ENCODE peak calls at places on chromosomes 16 and 17, in six cellular contexts. W, S, V, C, U and X are unnamed samples.

GRCh38 chr16:74226361-74226979 is 70.1 kb upstream of the PSMD7 start:
- DNase-seq in V (no peak), W (no peak), C (no peak), S (no peak), U (no peak), X (peak; percentile 3)

GRCh38 chr17:57669671-57670529 is 75.2 kb downstream of the CCDC182 start:
- DNase-seq in U (no peak), W (no peak), C (no peak), S (no peak), V (no peak), X (no peak)

GRCh38 chr17:42120161-42121065 is 754 bp downstream of the KAT2A start:
- DNase-seq in C (peak; percentile 82), V (no peak), U (no peak), W (no peak), S (no peak), X (no peak)

GRCh38 chr17:57424777-57425188 is 168.5 kb downstream of the MSI2 start:
- DNase-seq in S (no peak), W (no peak), C (no peak), U (no peak), V (no peak), X (no peak)

GRCh38 chr16:25419123-25419522 is 161.5 kb upstream of the ZKSCAN2 start:
- DNase-seq in W (no peak), U (no peak), V (no peak), S (no peak), C (no peak), X (no peak)

GRCh38 chr17:57913576-57914273 is 41.5 kb downstream of the CUEDC1 start:
- DNase-seq in W (no peak), U (no peak), V (no peak), C (no peak), S (peak; percentile 68), X (no peak)

GRCh38 chr17:35748323-35748960 is 4.6 kb downstream of the GAS2L2 start:
- DNase-seq in V (no peak), C (no peak), W (no peak), U (no peak), S (no peak), X (no peak)

GRCh38 chr17:68054296-68054900 is 18.9 kb downstream of the KPNA2 start:
- DNase-seq in C (no peak), W (peak; percentile 46), V (no peak), U (no peak), S (no peak), X (peak; percentile 94)

GRCh38 chr17:83186226-83186625 is 106.8 kb downstream of the METRNL start:
- DNase-seq in S (no peak), V (peak; percentile 46), W (no peak), U (no peak), C (no peak), X (no peak)

GRCh38 chr17:81570896-81571453 is 18.8 kb upstream of the FAAP100 start:
- DNase-seq in C (no peak), V (no peak), U (no peak), W (no peak), S (no peak), X (no peak)

GRCh38 chr16:54707813-54708212 is 222.9 kb upstream of the IRX5 start:
- DNase-seq in S (no peak), V (no peak), W (no peak), C (no peak), U (no peak), X (no peak)

GRCh38 chr16:80894091-80894490 is 89.7 kb upstream of the CDYL2 start:
- DNase-seq in V (no peak), W (no peak), U (no peak), S (no peak), C (no peak), X (no peak)

GRCh38 chr16:81164481-81164880 is 68.3 kb upstream of the GCSH start:
- DNase-seq in W (no peak), U (no peak), C (no peak), V (no peak), S (no peak), X (no peak)

GRCh38 chr16:20774703-20775362 is 11.0 kb downstream of the ACSM3 start:
- DNase-seq in C (peak; percentile 64), S (peak; percentile 24), V (peak; percentile 42), W (no peak), U (peak; percentile 80), X (peak; percentile 62)

GRCh38 chr17:2012499-2012898 is 12.6 kb downstream of the RTN4RL1 start:
- DNase-seq in V (no peak), W (no peak), C (no peak), U (no peak), S (no peak), X (no peak)

GRCh38 chr17:72402727-72403210 is 281.9 kb downstream of the SOX9 start:
- DNase-seq in W (no peak), C (no peak), V (no peak), U (no peak), S (no peak), X (no peak)

GRCh38 chr16:54511181-54511731 is 224.7 kb upstream of the IRX3 start:
- DNase-seq in V (no peak), C (no peak), W (peak; percentile 69), S (no peak), U (no peak), X (peak; percentile 86)

DNA sequence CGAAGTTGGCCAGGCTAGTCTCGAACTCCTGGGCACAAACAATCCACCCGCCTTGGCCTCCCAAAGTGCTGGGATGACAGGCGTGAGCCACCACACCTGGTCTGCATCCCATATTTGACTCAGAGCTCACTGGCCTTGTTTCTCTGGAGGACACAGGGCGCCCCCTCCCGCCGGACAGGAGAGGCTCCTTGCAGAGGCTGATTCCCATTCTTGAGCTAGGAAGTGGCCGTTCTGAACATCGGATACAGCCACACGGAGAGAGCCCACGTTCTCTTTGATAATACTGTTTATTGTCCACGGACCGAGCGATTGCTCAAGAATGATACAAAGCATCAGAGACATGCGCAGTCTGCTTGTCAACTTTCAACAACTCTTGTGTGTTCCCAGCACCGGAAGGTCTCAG is 12.1 kb upstream of the USP36 start:
- DNase-seq in C (no peak), S (no peak), W (no peak), U (no peak), V (no peak), X (no peak)
- TF ChIP-seq CTCF in C (no peak), S (no peak), W (peak; percentile 7), U (peak; percentile 42), V (no peak), X (no peak)

DNA sequence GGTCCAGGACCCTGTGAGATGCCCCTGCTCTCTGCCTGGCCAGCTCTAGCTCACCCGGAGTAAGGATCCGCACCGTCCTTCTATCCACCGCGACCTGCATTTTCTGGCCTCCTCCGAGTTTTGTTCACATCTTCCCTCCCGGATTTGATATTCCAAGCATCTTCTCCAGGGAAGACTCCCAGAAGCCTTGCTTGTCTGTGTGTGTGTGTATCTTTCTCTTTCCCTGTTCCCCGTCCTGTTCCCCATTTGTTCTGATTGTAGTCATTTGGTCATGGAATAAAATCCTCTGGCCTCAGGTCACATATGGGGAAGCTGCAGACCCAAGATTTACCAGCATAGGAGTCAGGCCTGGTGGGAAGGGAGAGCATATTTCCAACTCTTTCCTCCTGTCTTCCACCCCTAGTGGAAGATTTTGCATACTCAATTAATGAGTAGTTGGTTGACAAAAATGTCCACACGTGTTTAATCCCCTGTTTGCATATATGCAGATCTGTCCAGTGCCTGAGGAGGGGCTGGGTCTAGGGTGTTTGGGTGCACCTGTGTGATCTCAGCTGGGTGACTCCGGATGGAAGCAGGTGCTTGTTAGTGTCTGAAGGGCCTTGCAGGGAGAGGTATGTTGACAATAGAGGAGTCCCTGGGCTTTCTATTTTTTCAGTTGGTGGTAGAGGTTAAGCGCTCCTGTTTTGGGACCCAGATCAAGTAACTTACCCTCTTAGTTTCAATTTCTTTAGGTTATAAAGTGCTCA is 1.9 kb downstream of the PRAC1 start:
- DNase-seq in V (no peak), U (no peak), C (no peak), S (no peak), W (no peak), X (no peak)
- H3K4me3 ChIP-seq in V (no peak overlapping the region), U (no peak overlapping the region), C (no peak overlapping the region), S (no peak overlapping the region), W (peak overlapping the region; percentile 32), X (no peak overlapping the region)

GRCh38 chr17:50146927-50147640 is 3.4 kb downstream of the PPP1R9B start:
- DNase-seq in U (no peak), W (no peak), S (peak; percentile 71), V (no peak), C (no peak), X (no peak)

GRCh38 chr17:50147841-50148225 is 2.6 kb downstream of the PPP1R9B start:
- DNase-seq in V (peak; percentile 69), U (no peak), C (no peak), S (no peak), W (no peak), X (peak; percentile 48)

GRCh38 chr17:50145532-50146229 is 4.8 kb downstream of the PPP1R9B start:
- DNase-seq in S (no peak), V (no peak), C (no peak), W (no peak), U (no peak), X (no peak)

GRCh38 chr17:50144845-50145531 is 5.5 kb downstream of the PPP1R9B start:
- DNase-seq in W (no peak), V (peak; percentile 38), C (no peak), U (no peak), S (no peak), X (no peak)

GRCh38 chr17:50146230-50146926 is 4.1 kb downstream of the PPP1R9B start:
- DNase-seq in W (no peak), C (no peak), V (no peak), U (no peak), S (no peak), X (no peak)
- TF ChIP-seq CTCF in W (peak; percentile 10), C (no peak), V (no peak), U (no peak), S (no peak), X (peak; percentile 6)

GRCh38 chr17:77698903-77699615 is 259.4 kb upstream of the TNRC6C start:
- DNase-seq in W (no peak), S (no peak), V (no peak), C (no peak), U (no peak), X (no peak)

GRCh38 chr17:77695386-77695785 is 263.1 kb upstream of the TNRC6C start:
- DNase-seq in U (no peak), V (no peak), S (no peak), C (no peak), W (no peak), X (no peak)

GRCh38 chr17:77696151-77696719 is 262.3 kb upstream of the TNRC6C start:
- DNase-seq in U (no peak), W (no peak), V (no peak), C (no peak), S (no peak), X (no peak)

GRCh38 chr17:77697480-77698400 is 260.8 kb upstream of the TNRC6C start:
- DNase-seq in S (no peak), U (no peak), V (no peak), C (no peak), W (no peak), X (no peak)

DNA sequence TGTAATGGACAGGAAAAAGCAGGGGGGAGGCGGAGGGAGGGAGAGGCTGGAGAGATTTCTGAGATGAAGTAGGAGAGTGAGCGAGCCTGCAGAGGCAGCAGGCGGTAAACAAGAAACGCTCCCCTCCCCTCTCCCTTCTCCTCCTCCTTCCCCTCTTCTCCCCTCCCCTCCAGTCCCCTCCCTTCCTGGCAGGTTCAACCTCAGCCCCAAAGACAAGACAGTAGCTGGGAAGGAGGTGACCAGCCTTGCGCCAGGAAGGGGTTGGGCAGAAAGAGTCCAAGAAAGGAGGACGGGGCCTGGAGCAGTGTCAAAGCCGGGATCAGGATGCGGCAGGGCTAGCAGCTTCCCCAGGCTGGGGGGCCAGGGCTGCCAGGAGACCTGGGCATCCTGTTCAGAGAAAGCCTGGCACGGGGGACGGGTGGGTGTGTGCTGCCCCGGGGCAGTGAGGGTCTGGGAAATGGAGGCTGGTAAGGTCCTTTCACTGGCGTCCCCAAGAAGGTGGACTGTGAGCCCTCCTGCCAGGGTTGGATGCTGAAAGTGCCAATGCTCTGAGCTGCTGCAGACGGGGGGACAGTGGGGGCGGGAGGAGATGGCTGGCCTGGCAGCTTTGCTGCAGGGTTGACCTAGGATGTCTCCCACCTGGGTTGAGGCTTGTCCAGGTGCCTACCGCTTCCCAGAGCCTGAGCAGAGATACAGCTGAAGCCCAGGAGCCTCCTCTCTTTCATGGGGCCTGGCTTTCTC is 261.6 kb upstream of the TNRC6C start:
- DNase-seq in V (no peak), C (no peak), W (no peak), U (no peak), S (no peak), X (no peak)
- H3K4me3 ChIP-seq in V (no peak overlapping the region), C (no peak overlapping the region), W (no peak overlapping the region), U (peak overlapping the region; percentile 34), S (no peak overlapping the region), X (no peak overlapping the region)